ENCODE peak calls at places on chromosomes 7 and 10, in seven cellular contexts. One of them, this sample, is unnamed.

GRCh38 chr10:132097609-132098377 is 32.0 kb downstream of the JAKMIP3 start:
- DNase-seq in MCF 10A: no peak
- DNase-seq in activated T-helper 1 cell treated with Interleukin-2 at 50 U/mL for 16 hours: no peak
- DNase-seq in tibial artery: no peak
- DNase-seq in nucleus accumbens: no peak
- DNase-seq in GF-D8: no peak
- DNase-seq in colonic mucosa: no peak
- DNase-seq in this sample: no peak

GRCh38 chr7:143287321-143287934 is 723 bp upstream of the CASP2 start:
- DNase-seq in MCF 10A: peak; percentile 10
- DNase-seq in activated T-helper 1 cell treated with Interleukin-2 at 50 U/mL for 16 hours: no peak
- DNase-seq in tibial artery: no peak
- DNase-seq in nucleus accumbens: no peak
- DNase-seq in GF-D8: no peak
- DNase-seq in colonic mucosa: no peak
- DNase-seq in this sample: no peak

GRCh38 chr10:69757553-69758309 is 44.0 kb upstream of the COL13A1 start:
- DNase-seq in MCF 10A: peak; percentile 48
- DNase-seq in activated T-helper 1 cell treated with Interleukin-2 at 50 U/mL for 16 hours: no peak
- DNase-seq in tibial artery: peak; percentile 88
- DNase-seq in nucleus accumbens: no peak
- DNase-seq in GF-D8: no peak
- DNase-seq in colonic mucosa: no peak
- DNase-seq in this sample: peak; percentile 90

GRCh38 chr7:24313777-24314176 is 29.8 kb downstream of the NPY start:
- DNase-seq in MCF 10A: no peak
- DNase-seq in activated T-helper 1 cell treated with Interleukin-2 at 50 U/mL for 16 hours: no peak
- DNase-seq in tibial artery: no peak
- DNase-seq in nucleus accumbens: no peak
- DNase-seq in GF-D8: no peak
- DNase-seq in colonic mucosa: no peak
- DNase-seq in this sample: no peak

GRCh38 chr7:149863500-149863899 is 10.3 kb upstream of the ATP6V0E2 start:
- DNase-seq in MCF 10A: no peak
- DNase-seq in activated T-helper 1 cell treated with Interleukin-2 at 50 U/mL for 16 hours: no peak
- DNase-seq in tibial artery: no peak
- DNase-seq in nucleus accumbens: no peak
- DNase-seq in GF-D8: no peak
- DNase-seq in colonic mucosa: no peak
- DNase-seq in this sample: no peak

GRCh38 chr10:110426294-110427153 is 71.2 kb upstream of the DUSP5 start:
- DNase-seq in MCF 10A: no peak
- DNase-seq in activated T-helper 1 cell treated with Interleukin-2 at 50 U/mL for 16 hours: no peak
- DNase-seq in tibial artery: no peak
- DNase-seq in nucleus accumbens: no peak
- DNase-seq in GF-D8: no peak
- DNase-seq in colonic mucosa: no peak
- DNase-seq in this sample: peak; percentile 77

GRCh38 chr10:13437026-13437555 is 89.0 kb upstream of the SEPHS1 start:
- DNase-seq in MCF 10A: no peak
- DNase-seq in activated T-helper 1 cell treated with Interleukin-2 at 50 U/mL for 16 hours: no peak
- DNase-seq in tibial artery: no peak
- DNase-seq in nucleus accumbens: no peak
- DNase-seq in GF-D8: no peak
- DNase-seq in colonic mucosa: no peak
- DNase-seq in this sample: no peak

GRCh38 chr7:23679898-23680416 is at the start of gene FAM221A:
- DNase-seq in MCF 10A: no peak
- DNase-seq in activated T-helper 1 cell treated with Interleukin-2 at 50 U/mL for 16 hours: peak; percentile 72
- DNase-seq in tibial artery: peak; percentile 95
- DNase-seq in nucleus accumbens: peak; percentile 82
- DNase-seq in GF-D8: peak; percentile 69
- DNase-seq in colonic mucosa: peak; percentile 93
- DNase-seq in this sample: peak; percentile 97

GRCh38 chr7:96901822-96902412 is 103.4 kb upstream of the DLX6 start:
- DNase-seq in MCF 10A: peak; percentile 34
- DNase-seq in activated T-helper 1 cell treated with Interleukin-2 at 50 U/mL for 16 hours: no peak
- DNase-seq in tibial artery: no peak
- DNase-seq in nucleus accumbens: no peak
- DNase-seq in GF-D8: no peak
- DNase-seq in colonic mucosa: no peak
- DNase-seq in this sample: no peak

GRCh38 chr10:28564905-28565304 is 32.0 kb downstream of the WAC start:
- DNase-seq in MCF 10A: no peak
- DNase-seq in activated T-helper 1 cell treated with Interleukin-2 at 50 U/mL for 16 hours: no peak
- DNase-seq in tibial artery: no peak
- DNase-seq in nucleus accumbens: no peak
- DNase-seq in GF-D8: no peak
- DNase-seq in colonic mucosa: no peak
- DNase-seq in this sample: no peak

GRCh38 chr10:86068532-86069337 is 297.9 kb downstream of the GRID1 start:
- DNase-seq in MCF 10A: peak; percentile 4
- DNase-seq in activated T-helper 1 cell treated with Interleukin-2 at 50 U/mL for 16 hours: no peak
- DNase-seq in tibial artery: no peak
- DNase-seq in nucleus accumbens: no peak
- DNase-seq in GF-D8: no peak
- DNase-seq in colonic mucosa: no peak
- DNase-seq in this sample: no peak

GRCh38 chr10:35089641-35090161 is 440 bp downstream of the CUL2 start:
- DNase-seq in MCF 10A: peak; percentile 18
- DNase-seq in activated T-helper 1 cell treated with Interleukin-2 at 50 U/mL for 16 hours: no peak
- DNase-seq in tibial artery: peak; percentile 62
- DNase-seq in nucleus accumbens: no peak
- DNase-seq in GF-D8: no peak
- DNase-seq in colonic mucosa: no peak
- DNase-seq in this sample: no peak

GRCh38 chr7:102412548-102412947 is 16.4 kb downstream of the PRKRIP1 start:
- DNase-seq in MCF 10A: peak; percentile 40
- DNase-seq in activated T-helper 1 cell treated with Interleukin-2 at 50 U/mL for 16 hours: no peak
- DNase-seq in tibial artery: no peak
- DNase-seq in nucleus accumbens: peak; percentile 30
- DNase-seq in GF-D8: no peak
- DNase-seq in colonic mucosa: no peak
- DNase-seq in this sample: no peak

GRCh38 chr10:118485641-118486040 is 109.8 kb downstream of the PRLHR start:
- DNase-seq in MCF 10A: no peak
- DNase-seq in activated T-helper 1 cell treated with Interleukin-2 at 50 U/mL for 16 hours: no peak
- DNase-seq in tibial artery: no peak
- DNase-seq in nucleus accumbens: no peak
- DNase-seq in GF-D8: no peak
- DNase-seq in colonic mucosa: no peak
- DNase-seq in this sample: no peak

GRCh38 chr10:127678091-127678490 is 58.9 kb upstream of the FOXI2 start:
- DNase-seq in MCF 10A: no peak
- DNase-seq in activated T-helper 1 cell treated with Interleukin-2 at 50 U/mL for 16 hours: no peak
- DNase-seq in tibial artery: no peak
- DNase-seq in nucleus accumbens: no peak
- DNase-seq in GF-D8: no peak
- DNase-seq in colonic mucosa: no peak
- DNase-seq in this sample: no peak

GRCh38 chr10:9608592-9608991 is 1409.1 kb upstream of the CELF2 start:
- DNase-seq in MCF 10A: peak; percentile 27
- DNase-seq in activated T-helper 1 cell treated with Interleukin-2 at 50 U/mL for 16 hours: no peak
- DNase-seq in tibial artery: no peak
- DNase-seq in nucleus accumbens: no peak
- DNase-seq in GF-D8: no peak
- DNase-seq in colonic mucosa: no peak
- DNase-seq in this sample: no peak

GRCh38 chr7:39673868-39674267 is 50.5 kb downstream of the RALA start:
- DNase-seq in MCF 10A: no peak
- DNase-seq in activated T-helper 1 cell treated with Interleukin-2 at 50 U/mL for 16 hours: no peak
- DNase-seq in tibial artery: no peak
- DNase-seq in nucleus accumbens: no peak
- DNase-seq in GF-D8: no peak
- DNase-seq in colonic mucosa: no peak
- DNase-seq in this sample: no peak

GRCh38 chr10:49365275-49365674 is 30.6 kb downstream of the DRGX start:
- DNase-seq in MCF 10A: no peak
- DNase-seq in activated T-helper 1 cell treated with Interleukin-2 at 50 U/mL for 16 hours: no peak
- DNase-seq in tibial artery: no peak
- DNase-seq in nucleus accumbens: no peak
- DNase-seq in GF-D8: no peak
- DNase-seq in colonic mucosa: no peak
- DNase-seq in this sample: no peak

GRCh38 chr7:132416395-132416794 is 159.9 kb downstream of the PLXNA4 start:
- DNase-seq in MCF 10A: no peak
- DNase-seq in activated T-helper 1 cell treated with Interleukin-2 at 50 U/mL for 16 hours: no peak
- DNase-seq in tibial artery: no peak
- DNase-seq in nucleus accumbens: no peak
- DNase-seq in GF-D8: no peak
- DNase-seq in colonic mucosa: no peak
- DNase-seq in this sample: no peak

GRCh38 chr7:142365410-142365842 is 107.6 kb upstream of the PRSS58 start:
- DNase-seq in MCF 10A: no peak
- DNase-seq in activated T-helper 1 cell treated with Interleukin-2 at 50 U/mL for 16 hours: no peak
- DNase-seq in tibial artery: no peak
- DNase-seq in nucleus accumbens: no peak
- DNase-seq in GF-D8: no peak
- DNase-seq in colonic mucosa: no peak
- DNase-seq in this sample: no peak

GRCh38 chr10:107915277-107915634 is 750.8 kb upstream of the SORCS1 start:
- DNase-seq in MCF 10A: peak; percentile 57
- DNase-seq in activated T-helper 1 cell treated with Interleukin-2 at 50 U/mL for 16 hours: no peak
- DNase-seq in tibial artery: no peak
- DNase-seq in nucleus accumbens: no peak
- DNase-seq in GF-D8: no peak
- DNase-seq in colonic mucosa: no peak
- DNase-seq in this sample: no peak

GRCh38 chr7:33459340-33459751 is 330.0 kb downstream of the BBS9 start:
- DNase-seq in MCF 10A: peak; percentile 58
- DNase-seq in activated T-helper 1 cell treated with Interleukin-2 at 50 U/mL for 16 hours: no peak
- DNase-seq in tibial artery: no peak
- DNase-seq in nucleus accumbens: no peak
- DNase-seq in GF-D8: no peak
- DNase-seq in colonic mucosa: no peak
- DNase-seq in this sample: no peak

GRCh38 chr7:118129037-118129436 is 54.9 kb upstream of the LSM8 start:
- DNase-seq in MCF 10A: no peak
- DNase-seq in activated T-helper 1 cell treated with Interleukin-2 at 50 U/mL for 16 hours: no peak
- DNase-seq in tibial artery: no peak
- DNase-seq in nucleus accumbens: no peak
- DNase-seq in GF-D8: no peak
- DNase-seq in colonic mucosa: no peak
- DNase-seq in this sample: no peak

GRCh38 chr10:4677296-4678021 is 148.5 kb upstream of the AKR1E2 start:
- DNase-seq in MCF 10A: peak; percentile 93
- DNase-seq in activated T-helper 1 cell treated with Interleukin-2 at 50 U/mL for 16 hours: no peak
- DNase-seq in tibial artery: no peak
- DNase-seq in nucleus accumbens: no peak
- DNase-seq in GF-D8: no peak
- DNase-seq in colonic mucosa: no peak
- DNase-seq in this sample: no peak

GRCh38 chr10:123559823-123560092 is 106.4 kb upstream of the GPR26 start:
- DNase-seq in MCF 10A: no peak
- DNase-seq in activated T-helper 1 cell treated with Interleukin-2 at 50 U/mL for 16 hours: no peak
- DNase-seq in tibial artery: no peak
- DNase-seq in nucleus accumbens: no peak
- DNase-seq in GF-D8: no peak
- DNase-seq in colonic mucosa: peak; percentile 7
- DNase-seq in this sample: no peak

GRCh38 chr7:93176961-93177580 is 28.9 kb upstream of the SAMD9L start:
- DNase-seq in MCF 10A: no peak
- DNase-seq in activated T-helper 1 cell treated with Interleukin-2 at 50 U/mL for 16 hours: no peak
- DNase-seq in tibial artery: no peak
- DNase-seq in nucleus accumbens: no peak
- DNase-seq in GF-D8: no peak
- DNase-seq in colonic mucosa: no peak
- DNase-seq in this sample: no peak

GRCh38 chr10:124168581-124168980 is 75.2 kb upstream of the CHST15 start:
- DNase-seq in MCF 10A: no peak
- DNase-seq in activated T-helper 1 cell treated with Interleukin-2 at 50 U/mL for 16 hours: no peak
- DNase-seq in tibial artery: no peak
- DNase-seq in nucleus accumbens: no peak
- DNase-seq in GF-D8: no peak
- DNase-seq in colonic mucosa: no peak
- DNase-seq in this sample: no peak

GRCh38 chr7:116859323-116859722 is 3.1 kb upstream of the CAPZA2 start:
- DNase-seq in MCF 10A: peak; percentile 67
- DNase-seq in activated T-helper 1 cell treated with Interleukin-2 at 50 U/mL for 16 hours: no peak
- DNase-seq in tibial artery: no peak
- DNase-seq in nucleus accumbens: no peak
- DNase-seq in GF-D8: peak; percentile 46
- DNase-seq in colonic mucosa: no peak
- DNase-seq in this sample: no peak

GRCh38 chr10:13528875-13529713 is at the start of gene BEND7:
- DNase-seq in MCF 10A: no peak
- DNase-seq in activated T-helper 1 cell treated with Interleukin-2 at 50 U/mL for 16 hours: no peak
- DNase-seq in tibial artery: no peak
- DNase-seq in nucleus accumbens: no peak
- DNase-seq in GF-D8: no peak
- DNase-seq in colonic mucosa: peak; percentile 23
- DNase-seq in this sample: peak; percentile 81

GRCh38 chr10:96999337-96999736 is 167.2 kb downstream of the LCOR start:
- DNase-seq in MCF 10A: no peak
- DNase-seq in activated T-helper 1 cell treated with Interleukin-2 at 50 U/mL for 16 hours: no peak
- DNase-seq in tibial artery: no peak
- DNase-seq in nucleus accumbens: no peak
- DNase-seq in GF-D8: no peak
- DNase-seq in colonic mucosa: no peak
- DNase-seq in this sample: no peak

GRCh38 chr10:62005687-62006086 is 104.2 kb downstream of the ARID5B start:
- DNase-seq in MCF 10A: no peak
- DNase-seq in activated T-helper 1 cell treated with Interleukin-2 at 50 U/mL for 16 hours: no peak
- DNase-seq in tibial artery: no peak
- DNase-seq in nucleus accumbens: no peak
- DNase-seq in GF-D8: no peak
- DNase-seq in colonic mucosa: no peak
- DNase-seq in this sample: no peak

GRCh38 chr10:72834183-72834825 is 59.2 kb upstream of the OIT3 start:
- DNase-seq in MCF 10A: peak; percentile 75
- DNase-seq in activated T-helper 1 cell treated with Interleukin-2 at 50 U/mL for 16 hours: no peak
- DNase-seq in tibial artery: no peak
- DNase-seq in nucleus accumbens: no peak
- DNase-seq in GF-D8: no peak
- DNase-seq in colonic mucosa: peak; percentile 45
- DNase-seq in this sample: no peak

GRCh38 chr10:129631870-129632623 is 165.0 kb downstream of the MGMT start:
- DNase-seq in MCF 10A: peak; percentile 74
- DNase-seq in activated T-helper 1 cell treated with Interleukin-2 at 50 U/mL for 16 hours: no peak
- DNase-seq in tibial artery: no peak
- DNase-seq in nucleus accumbens: no peak
- DNase-seq in GF-D8: no peak
- DNase-seq in colonic mucosa: no peak
- DNase-seq in this sample: no peak

GRCh38 chr10:123808873-123809272 is 82.7 kb downstream of the CPXM2 start:
- DNase-seq in MCF 10A: peak; percentile 84
- DNase-seq in activated T-helper 1 cell treated with Interleukin-2 at 50 U/mL for 16 hours: no peak
- DNase-seq in tibial artery: no peak
- DNase-seq in nucleus accumbens: no peak
- DNase-seq in GF-D8: no peak
- DNase-seq in colonic mucosa: no peak
- DNase-seq in this sample: no peak

GRCh38 chr7:103934508-103934907 is 55.0 kb downstream of the RELN start:
- DNase-seq in MCF 10A: no peak
- DNase-seq in activated T-helper 1 cell treated with Interleukin-2 at 50 U/mL for 16 hours: no peak
- DNase-seq in tibial artery: no peak
- DNase-seq in nucleus accumbens: peak; percentile 25
- DNase-seq in GF-D8: no peak
- DNase-seq in colonic mucosa: no peak
- DNase-seq in this sample: no peak

GRCh38 chr10:8435186-8436055 is 380.9 kb downstream of the GATA3 start:
- DNase-seq in MCF 10A: peak; percentile 19
- DNase-seq in activated T-helper 1 cell treated with Interleukin-2 at 50 U/mL for 16 hours: no peak
- DNase-seq in tibial artery: no peak
- DNase-seq in nucleus accumbens: no peak
- DNase-seq in GF-D8: no peak
- DNase-seq in colonic mucosa: no peak
- DNase-seq in this sample: no peak

GRCh38 chr10:66467042-66467441 is 458.8 kb upstream of the LRRTM3 start:
- DNase-seq in MCF 10A: no peak
- DNase-seq in activated T-helper 1 cell treated with Interleukin-2 at 50 U/mL for 16 hours: no peak
- DNase-seq in tibial artery: no peak
- DNase-seq in nucleus accumbens: no peak
- DNase-seq in GF-D8: no peak
- DNase-seq in colonic mucosa: no peak
- DNase-seq in this sample: no peak

GRCh38 chr7:2237109-2237602 is 4.4 kb upstream of the MAD1L1 start:
- DNase-seq in MCF 10A: no peak
- DNase-seq in activated T-helper 1 cell treated with Interleukin-2 at 50 U/mL for 16 hours: no peak
- DNase-seq in tibial artery: no peak
- DNase-seq in nucleus accumbens: no peak
- DNase-seq in GF-D8: no peak
- DNase-seq in colonic mucosa: peak; percentile 47
- DNase-seq in this sample: peak; percentile 84

This sample was measured in aorta.